ENCODE peak calls at places on chromosomes 12 and 14, in four cellular contexts. I is HCT116, D is K562, K is HepG2. A is an unnamed sample.

GRCh38 chr12:91394903-91395302 is 212.3 kb upstream of the DCN start:
- DNase-seq in D (no peak), I (no peak), K (no peak), A (no peak)

GRCh38 chr12:91109148-91109564 is 2.1 kb downstream of the LUM start:
- DNase-seq in D (peak; percentile 32), I (peak; percentile 27), K (peak; percentile 20), A (peak; percentile 81)

GRCh38 chr12:70468741-70469140 is 102.7 kb downstream of the KCNMB4 start:
- DNase-seq in I (no peak), K (no peak), D (no peak), A (no peak)

GRCh38 chr12:89856431-89856830 is 147.8 kb upstream of the ATP2B1 start:
- DNase-seq in D (no peak), I (no peak), K (no peak), A (no peak)

GRCh38 chr12:93025145-93026103 is 96.3 kb upstream of the EEA1 start:
- DNase-seq in D (peak; percentile 36), K (no peak), I (peak; percentile 45), A (peak; percentile 77)

GRCh38 chr12:52772188-52772587 is 5.0 kb downstream of the KRT76 start:
- DNase-seq in I (no peak), K (no peak), D (no peak), A (no peak)

GRCh38 chr14:62126885-62127478 is 364.8 kb downstream of the SNAPC1 start:
- DNase-seq in I (peak; percentile 40), K (peak; percentile 27), D (peak; percentile 12), A (peak; percentile 73)

GRCh38 chr14:100333311-100333710 is 10.2 kb downstream of the SLC25A47 start:
- DNase-seq in K (no peak), D (no peak), I (no peak), A (no peak)

GRCh38 chr14:68816183-68816942 is 23.5 kb upstream of the ZFP36L1 start:
- DNase-seq in I (no peak), D (peak; percentile 84), K (peak; percentile 63), A (peak; percentile 94)

GRCh38 chr12:64390275-64390851 is at the start of gene C12orf56:
- DNase-seq in K (no peak), I (no peak), D (peak; percentile 22), A (no peak)

GRCh38 chr12:108666326-108666995 is 32.8 kb upstream of the SELPLG start:
- DNase-seq in K (peak; percentile 76), D (no peak), I (no peak), A (no peak)

GRCh38 chr14:28058012-28058296 is 708.6 kb upstream of the FOXG1 start:
- DNase-seq in K (no peak), D (no peak), I (no peak), A (no peak)

GRCh38 chr12:126792411-126792810 is 1474.6 kb upstream of the TMEM132C start:
- DNase-seq in D (no peak), K (no peak), I (no peak), A (no peak)

GRCh38 chr12:7899755-7900154 is 27.0 kb upstream of the SLC2A14 start:
- DNase-seq in I (no peak), D (no peak), K (no peak), A (no peak)

GRCh38 chr12:131390408-131391100 is 320.3 kb upstream of the SFSWAP start:
- DNase-seq in K (no peak), D (peak; percentile 50), I (peak; percentile 3), A (peak; percentile 92)

DNA sequence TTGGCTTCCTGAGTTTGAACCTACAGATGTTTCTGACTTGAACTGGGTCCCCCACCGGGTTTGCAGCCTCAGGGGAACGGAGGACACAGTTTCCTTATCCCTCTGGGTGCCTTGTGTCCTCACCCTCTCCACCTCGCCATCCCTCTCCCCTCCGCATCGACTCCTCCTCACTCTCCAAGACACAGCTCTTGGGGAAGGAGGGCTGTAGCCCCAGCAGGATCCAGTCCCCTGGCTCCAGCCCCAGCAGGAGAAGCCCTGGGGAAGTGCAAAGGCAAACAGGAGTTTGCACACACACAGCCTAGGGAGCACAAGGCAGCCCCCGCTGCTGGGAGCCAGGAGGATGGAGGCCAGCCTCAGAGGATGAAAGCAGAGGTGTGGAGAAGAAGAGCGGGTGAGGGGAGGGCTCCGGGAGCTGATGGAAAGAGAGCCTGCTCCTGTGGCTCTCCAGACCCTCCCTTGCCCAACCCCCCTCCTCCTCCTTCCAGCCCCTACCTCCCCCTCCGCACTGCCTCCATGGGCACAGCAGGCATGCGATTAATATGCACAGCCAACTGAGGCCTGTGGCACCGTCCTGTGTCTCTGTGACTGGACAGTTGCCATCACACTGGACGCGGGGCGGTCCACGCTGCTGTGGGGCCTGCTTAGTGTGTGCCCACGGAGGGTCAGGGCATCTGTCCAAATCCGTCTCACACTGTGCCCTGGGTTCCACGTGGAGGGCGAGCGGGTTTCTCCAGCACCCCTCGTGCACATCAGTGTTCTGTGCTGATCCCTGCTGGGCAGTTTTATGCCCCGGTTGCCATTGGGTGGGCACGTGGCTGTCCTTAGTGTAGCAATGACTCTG is 193.7 kb upstream of the DIO3 start:
- DNase-seq in D (no peak), K (no peak), I (no peak), A (no peak)
- TF ChIP-seq JUND in D (no peak), K (no peak), I (no peak), A (no peak)

GRCh38 chr14:71487941-71488340 is 444.3 kb upstream of the RGS6 start:
- DNase-seq in D (no peak), I (no peak), K (no peak), A (no peak)

GRCh38 chr14:71488703-71489141 is 443.5 kb upstream of the RGS6 start:
- DNase-seq in K (no peak), I (no peak), D (no peak), A (no peak)

GRCh38 chr14:71487449-71487848 is 444.8 kb upstream of the RGS6 start:
- DNase-seq in D (no peak), I (no peak), K (no peak), A (no peak)

GRCh38 chr14:71485833-71486232 is 446.4 kb upstream of the RGS6 start:
- DNase-seq in K (no peak), D (no peak), I (no peak), A (no peak)

DNA sequence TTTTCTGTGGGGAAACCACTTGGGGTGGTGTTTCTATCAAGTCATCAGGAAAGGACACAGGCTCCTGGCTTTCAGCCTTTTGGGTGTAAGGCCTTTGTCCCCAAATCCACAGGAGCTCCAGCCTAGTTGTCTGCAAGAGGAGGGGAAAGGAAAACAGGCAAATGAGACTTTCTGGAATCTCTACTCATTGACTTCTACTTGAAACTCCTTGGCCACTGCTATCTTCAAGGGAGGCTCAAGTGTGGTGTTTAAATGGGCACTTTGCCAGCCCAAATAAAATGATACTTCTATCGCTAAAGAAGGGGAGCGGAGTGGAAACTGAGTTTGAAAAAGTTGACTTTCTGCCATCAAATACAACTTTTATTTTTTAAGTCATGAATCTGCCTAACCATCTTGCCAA is 446.0 kb upstream of the RGS6 start:
- DNase-seq in K (no peak), D (no peak), I (no peak), A (no peak)
- TF ChIP-seq JUND in K (no peak), D (no peak), I (no peak), A (no peak)

GRCh38 chr12:537772-538171 is 78.0 kb downstream of the B4GALNT3 start:
- DNase-seq in I (peak; percentile 29), D (no peak), K (no peak), A (peak; percentile 35)

GRCh38 chr12:539540-540310 is 80.0 kb downstream of the B4GALNT3 start:
- DNase-seq in K (no peak), I (no peak), D (no peak), A (no peak)

GRCh38 chr12:536751-537150 is 77.0 kb downstream of the B4GALNT3 start:
- DNase-seq in D (no peak), I (no peak), K (no peak), A (no peak)

GRCh38 chr12:541676-542289 is 82.0 kb downstream of the B4GALNT3 start:
- DNase-seq in D (no peak), K (no peak), I (no peak), A (peak; percentile 57)

GRCh38 chr12:538731-539539 is 79.2 kb downstream of the B4GALNT3 start:
- DNase-seq in K (no peak), D (no peak), I (peak; percentile 45), A (peak; percentile 29)
- TF ChIP-seq JUND in K (no peak), D (no peak), I (no peak), A (no peak)

DNA sequence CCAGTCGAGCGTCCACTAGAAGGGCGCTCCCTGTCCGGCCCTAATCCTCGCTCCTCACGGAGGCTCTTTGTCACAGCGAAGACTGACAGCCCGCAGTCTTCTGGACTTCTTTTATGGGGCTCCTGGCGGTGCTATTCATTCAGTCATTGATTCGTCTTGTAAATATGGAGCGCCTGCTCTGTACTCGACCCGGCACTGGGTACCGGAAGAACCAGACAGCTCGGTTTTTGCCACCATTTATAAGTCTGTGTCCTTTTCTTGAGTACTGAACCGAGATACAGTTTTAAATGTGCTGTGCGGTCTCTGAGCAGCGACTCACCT is 570 bp downstream of the DMAC2L start:
- DNase-seq in D (no peak), I (no peak), K (peak; percentile 42), A (peak; percentile 85)
- TF ChIP-seq JUND in D (no peak), I (no peak), K (no peak), A (no peak)

GRCh38 chr14:104339829-104340228 is 201.4 kb downstream of the KIF26A start:
- DNase-seq in I (no peak), K (no peak), D (no peak), A (no peak)
- TF ChIP-seq JUND in I (no peak), K (no peak), D (no peak), A (no peak)

DNA sequence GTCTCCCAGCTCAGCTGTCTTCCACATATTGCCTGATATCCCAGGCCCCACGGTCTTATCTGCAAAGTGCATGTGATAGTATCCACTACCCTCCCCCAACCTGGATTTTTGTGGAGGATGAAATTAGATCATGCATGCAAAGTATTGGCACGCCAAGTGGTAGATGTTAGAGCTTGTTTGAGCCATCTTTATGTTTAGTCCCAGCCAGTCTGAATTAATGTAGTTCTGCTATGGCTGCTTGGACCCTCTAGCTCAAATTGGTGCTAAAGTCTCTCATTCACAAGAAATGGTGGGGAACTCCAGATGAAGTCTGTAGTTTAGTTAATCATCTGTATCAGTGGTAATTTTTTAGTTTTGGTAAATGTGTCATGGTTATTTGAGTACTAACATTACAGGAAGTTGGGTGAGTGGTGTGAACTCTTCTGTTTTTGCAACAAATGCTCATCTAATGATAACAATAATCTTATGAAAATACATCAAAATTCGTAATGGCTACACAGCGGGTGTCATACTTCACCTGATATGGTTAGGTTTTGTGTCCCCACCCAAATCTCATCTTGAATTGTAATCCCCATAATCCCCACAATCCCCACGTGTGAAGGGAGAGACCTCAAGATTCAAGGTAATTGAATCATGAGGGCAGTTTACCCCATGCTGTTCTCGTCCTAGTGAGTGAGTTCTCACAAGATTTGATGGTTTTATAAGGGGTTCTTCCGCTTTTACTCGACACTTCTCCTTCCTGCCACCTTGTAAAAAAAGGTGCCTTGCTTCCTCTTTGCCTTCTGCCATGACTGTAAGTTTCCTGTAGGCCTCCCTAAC is 209.2 kb upstream of the FOXN3 start:
- DNase-seq in I (no peak), K (no peak), D (no peak), A (no peak)
- TF ChIP-seq JUND in I (no peak), K (no peak), D (no peak), A (no peak)

GRCh38 chr12:104877107-104877705 is 80.9 kb downstream of the SLC41A2 start:
- DNase-seq in K (no peak), D (no peak), I (no peak), A (peak; percentile 58)
- TF ChIP-seq JUND in K (no peak), D (no peak), I (no peak), A (no peak)

A was measured in T47D.